ENCODE peak calls at places on chromosomes 7 and 10, in nine cellular contexts. A is IMR-90, Z is colonic mucosa, Y is astrocyte, O is sigmoid colon, H is A549, J is heart right ventricle, F is tibial artery, G is lung. B is an unnamed sample. For H3K9me3, the result is how much of the 10 kb centered on the place peaks cover.

GRCh38 chr7:44325181-44325671 is at the start of gene CAMK2B:
- DNase-seq in A (no peak), Z (no peak), Y (no peak), O (no peak), H (no peak), J (no peak), F (no peak), G (no peak), B (peak)

GRCh38 chr7:114481995-114482394 is 67.4 kb downstream of the FOXP2 start:
- DNase-seq in A (peak), Z (no peak), Y (peak), O (no peak), H (no peak), J (no peak), F (no peak), G (no peak), B (no peak)

GRCh38 chr10:121640276-121640675 is 42.0 kb upstream of the FGFR2 start:
- DNase-seq in A (no peak), Z (no peak), Y (no peak), O (no peak), H (no peak), J (no peak), F (no peak), G (no peak), B (no peak)

GRCh38 chr10:100982916-100983830 is 4.1 kb downstream of the MRPL43 start:
- DNase-seq in A (no peak), Z (no peak), Y (no peak), O (peak), H (no peak), J (peak), F (no peak), G (no peak), B (no peak)

GRCh38 chr10:71889388-71889987 is 38.4 kb upstream of the PSAP start:
- DNase-seq in A (no peak), Z (no peak), Y (no peak), O (no peak), H (no peak), J (no peak), F (no peak), G (no peak), B (no peak)

GRCh38 chr10:114432704-114433103 is 28.4 kb upstream of the AFAP1L2 start:
- DNase-seq in A (peak), Z (no peak), Y (no peak), O (no peak), H (no peak), J (no peak), F (no peak), G (no peak), B (no peak)

GRCh38 chr7:141389423-141389822 is 161.8 kb upstream of the AGK start:
- DNase-seq in A (no peak), Z (no peak), Y (no peak), O (no peak), H (no peak), J (no peak), F (no peak), G (no peak), B (no peak)

GRCh38 chr7:116524609-116525297 is at the start of gene CAV1:
- DNase-seq in A (peak), Z (peak), Y (peak), O (peak), H (peak), J (peak), F (peak), G (peak), B (peak)

GRCh38 chr10:110772454-110773025 is 99.2 kb upstream of the PDCD4 start:
- DNase-seq in A (no peak), Z (no peak), Y (no peak), O (no peak), H (no peak), J (no peak), F (no peak), G (no peak), B (no peak)

GRCh38 chr7:70189261-70189660 is 591.0 kb downstream of the AUTS2 start:
- DNase-seq in A (no peak), Z (no peak), Y (peak), O (no peak), H (no peak), J (no peak), F (no peak), G (no peak), B (peak)

GRCh38 chr7:45967591-45968157 is 46.6 kb upstream of the IGFBP3 start:
- DNase-seq in A (no peak), Z (no peak), Y (no peak), O (peak), H (no peak), J (no peak), F (no peak), G (no peak), B (no peak)

GRCh38 chr7:144398291-144398690 is 5.2 kb downstream of the NOBOX start:
- DNase-seq in A (no peak), Z (no peak), Y (no peak), O (no peak), H (no peak), J (no peak), F (no peak), G (no peak), B (no peak)

GRCh38 chr7:149141893-149142292 is 5.4 kb upstream of the ZNF398 start:
- DNase-seq in A (no peak), Z (no peak), Y (no peak), O (no peak), H (no peak), J (no peak), F (no peak), G (no peak), B (no peak)

GRCh38 chr7:123979876-123980275 is 53.0 kb downstream of the TMEM229A start:
- DNase-seq in A (no peak), Z (no peak), Y (peak), O (no peak), H (no peak), J (no peak), F (no peak), G (no peak), B (peak)

GRCh38 chr7:63031838-63032436 is 966.7 kb upstream of the ZNF722 start:
- DNase-seq in A (no peak), Z (no peak), Y (no peak), O (no peak), H (no peak), J (no peak), F (no peak), G (no peak), B (no peak)
- H3K9me3 ChIP-seq in A (under half), Z (under half), Y (under half), O (under half), H (under half), J (under half), F (under half), G (under half), B (under half)

DNA sequence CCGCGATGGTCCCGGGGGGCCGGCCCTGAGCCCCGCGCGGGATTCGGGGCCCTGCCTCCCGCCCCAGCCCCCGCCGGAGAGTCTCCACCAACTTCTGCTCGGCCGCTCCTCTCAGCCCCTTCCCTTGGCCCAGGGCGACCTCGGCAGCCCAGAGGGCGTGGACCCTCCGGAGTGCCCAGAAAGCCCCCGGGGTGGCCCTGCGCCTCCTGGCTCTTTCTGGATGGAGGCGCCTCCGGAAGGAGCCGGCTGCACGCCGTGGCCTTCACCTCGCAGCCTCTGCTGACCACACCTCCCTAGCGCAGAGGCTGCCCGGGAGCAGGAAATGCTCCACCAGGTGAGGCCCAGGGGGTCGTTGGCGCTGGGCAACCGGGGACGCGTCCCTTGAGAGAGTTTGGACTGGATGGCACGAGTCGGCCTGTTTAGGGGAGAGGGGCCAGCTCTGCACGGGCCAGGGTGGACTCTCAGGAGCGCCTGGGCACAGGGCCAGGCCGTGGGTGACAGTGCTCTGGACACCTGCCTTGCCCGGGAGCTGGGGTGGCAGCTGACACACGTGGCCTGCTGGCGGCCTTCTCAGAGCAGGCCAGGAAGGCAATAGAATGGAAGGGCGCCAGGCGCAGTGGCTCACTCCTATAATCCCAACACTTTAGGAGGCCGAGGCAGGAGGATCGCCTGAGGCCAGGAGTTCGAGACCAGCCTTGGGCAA is 594 bp downstream of the ZNF853 start:
- DNase-seq in A (no peak), Z (no peak), Y (no peak), O (no peak), H (no peak), J (no peak), F (no peak), G (no peak), B (peak)
- H3K4me3 ChIP-seq in A (peak), Z (peak), Y (peak), O (peak), H (peak), J (peak), F (peak), G (peak), B (peak)

DNA sequence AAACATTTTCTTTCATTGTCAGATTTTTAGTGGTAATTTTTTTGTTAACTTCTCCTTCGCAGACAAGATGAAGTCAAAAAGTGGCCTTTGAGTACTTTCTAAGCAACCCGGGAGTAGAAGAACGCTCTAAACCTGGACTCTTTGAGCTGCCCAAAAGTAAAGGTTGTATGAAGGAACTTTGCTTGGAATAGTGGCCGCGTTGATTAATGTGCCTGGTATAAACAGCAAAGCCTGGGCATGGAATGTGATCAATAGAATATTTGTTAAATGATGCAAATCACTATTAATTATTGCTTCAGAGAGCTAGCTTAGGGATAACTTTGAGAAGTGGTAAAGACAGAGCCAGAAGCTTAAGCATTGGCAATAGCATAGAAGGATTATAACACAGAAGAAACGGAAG is 475.1 kb upstream of the ANKRD30A start:
- DNase-seq in A (no peak), Z (no peak), Y (no peak), O (no peak), H (no peak), J (no peak), F (no peak), G (no peak), B (no peak)
- H3K9me3 ChIP-seq in A (under half), Z (under half), Y (under half), O (under half), H (under half), J (under half), F (under half), G (under half), B (under half)

GRCh38 chr7:159145544-159145891 is 851 bp upstream of the VIPR2 start:
- DNase-seq in A (no peak), Z (no peak), Y (no peak), O (no peak), H (no peak), J (no peak), F (no peak), G (no peak), B (no peak)

GRCh38 chr7:159142730-159143129 is 1.9 kb downstream of the VIPR2 start:
- DNase-seq in A (no peak), Z (no peak), Y (no peak), O (no peak), H (no peak), J (no peak), F (no peak), G (no peak), B (no peak)

GRCh38 chr7:159144756-159145543 is at the start of gene VIPR2:
- DNase-seq in A (no peak), Z (no peak), Y (no peak), O (peak), H (no peak), J (no peak), F (no peak), G (no peak), B (no peak)

GRCh38 chr7:159142204-159142603 is 2.5 kb downstream of the VIPR2 start:
- DNase-seq in A (no peak), Z (no peak), Y (no peak), O (no peak), H (no peak), J (no peak), F (no peak), G (no peak), B (no peak)

DNA sequence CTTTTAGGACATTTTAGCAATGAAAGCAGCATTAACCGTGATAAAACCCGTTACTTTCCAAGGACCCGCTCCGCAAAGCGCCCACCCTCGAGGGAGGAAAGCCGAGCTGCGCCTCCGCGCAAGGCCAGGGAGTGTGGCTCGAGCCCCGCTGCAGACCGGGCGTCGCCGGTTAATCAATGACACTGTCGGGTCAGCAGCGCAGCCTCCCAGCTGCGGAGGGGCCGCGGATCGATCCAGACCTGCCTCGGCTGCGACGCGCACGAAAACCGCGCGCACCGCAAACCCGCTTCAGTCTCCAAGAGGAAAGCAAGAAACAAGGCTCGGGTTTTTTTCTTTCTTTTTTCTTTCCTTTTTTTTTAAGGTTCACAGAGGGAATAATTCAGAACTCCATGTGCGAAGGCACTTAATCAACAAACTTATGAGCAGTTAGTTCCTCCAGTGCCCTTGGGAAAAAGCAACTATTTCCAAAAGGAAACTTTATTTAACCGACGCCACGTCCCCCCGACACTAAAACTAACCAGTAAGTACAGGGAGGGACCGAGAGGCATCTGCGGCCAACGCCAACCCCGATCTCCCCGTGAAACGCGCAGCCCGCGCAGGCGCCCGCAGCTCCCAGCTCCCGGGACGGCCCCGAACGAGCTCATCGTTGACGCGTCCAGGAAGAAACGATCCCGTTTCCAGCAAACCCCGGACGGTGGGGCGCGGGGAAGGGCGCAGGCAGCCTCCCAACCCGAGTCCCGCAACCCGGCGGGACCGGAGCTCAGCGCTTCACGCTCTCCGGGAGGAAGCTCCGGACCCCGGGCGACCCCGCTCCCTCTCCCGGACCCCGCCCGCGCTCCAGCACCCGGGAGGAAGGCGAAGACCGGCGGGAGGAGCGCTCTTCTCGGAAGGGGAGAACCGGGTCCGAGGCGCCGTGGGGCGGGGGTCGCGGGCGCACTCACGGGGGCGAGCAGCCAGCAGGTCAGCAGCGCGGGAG is 599 bp downstream of the VIPR2 start:
- DNase-seq in A (no peak), Z (no peak), Y (no peak), O (no peak), H (no peak), J (peak), F (no peak), G (no peak), B (peak)
- H3K4me3 ChIP-seq in A (no peak), Z (peak), Y (no peak), O (peak), H (peak), J (peak), F (peak), G (peak), B (peak)

GRCh38 chr10:29169021-29169420 is 119.8 kb upstream of the LYZL1 start:
- DNase-seq in A (no peak), Z (no peak), Y (no peak), O (no peak), H (no peak), J (no peak), F (no peak), G (no peak), B (no peak)
- H3K9me3 ChIP-seq in A (under half), Z (under half), Y (under half), O (under half), H (under half), J (under half), F (under half), G (under half), B (under half)

DNA sequence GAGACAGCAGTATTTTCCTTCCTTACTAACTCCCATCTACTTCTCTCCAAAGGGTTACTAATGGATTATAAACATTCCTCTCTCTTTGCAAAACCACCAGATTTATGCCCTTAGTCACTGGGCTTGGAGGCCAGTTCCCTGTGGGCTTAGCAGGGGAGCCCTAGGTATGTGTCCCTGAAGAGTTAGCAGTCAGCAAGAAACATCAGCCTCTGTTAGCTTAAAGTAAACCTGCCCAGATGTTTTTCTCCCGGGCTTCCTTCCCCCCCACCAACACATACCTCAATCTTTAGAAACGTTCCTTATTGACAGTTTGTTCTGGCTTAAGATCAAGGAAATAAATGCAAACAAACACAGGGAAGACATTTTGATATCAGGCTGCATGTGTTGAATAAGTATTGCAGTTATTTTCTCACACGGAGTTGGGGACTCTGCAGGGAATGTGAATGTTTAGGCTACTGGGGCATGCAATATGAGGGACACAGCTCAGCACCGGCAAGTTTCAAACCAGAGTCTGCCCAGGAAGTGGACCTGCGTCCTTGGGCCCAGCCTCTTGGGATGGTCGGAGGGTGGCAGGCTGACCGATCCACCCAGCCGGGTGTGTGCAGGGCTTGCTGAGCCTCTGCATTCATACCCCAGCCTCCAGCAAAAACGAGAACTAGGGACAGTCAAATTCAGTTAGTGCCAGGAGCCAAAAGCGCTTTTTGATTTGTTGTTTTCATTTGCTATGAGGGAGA is 252.0 kb upstream of the GRB10 start:
- DNase-seq in A (peak), Z (no peak), Y (peak), O (no peak), H (peak), J (no peak), F (no peak), G (no peak), B (peak)
- H3K4me3 ChIP-seq in A (no peak), Z (no peak), Y (peak), O (no peak), H (no peak), J (no peak), F (no peak), G (no peak), B (no peak)

GRCh38 chr10:36354633-36355032 is 712.5 kb upstream of the FZD8 start:
- DNase-seq in A (no peak), Z (no peak), Y (no peak), O (no peak), H (no peak), J (no peak), F (no peak), G (no peak), B (no peak)

GRCh38 chr10:36349445-36350063 is 707.5 kb upstream of the FZD8 start:
- DNase-seq in A (peak), Z (no peak), Y (peak), O (no peak), H (no peak), J (no peak), F (no peak), G (no peak), B (peak)

GRCh38 chr10:36345770-36346169 is 703.7 kb upstream of the FZD8 start:
- DNase-seq in A (peak), Z (no peak), Y (peak), O (no peak), H (no peak), J (no peak), F (no peak), G (no peak), B (no peak)

DNA sequence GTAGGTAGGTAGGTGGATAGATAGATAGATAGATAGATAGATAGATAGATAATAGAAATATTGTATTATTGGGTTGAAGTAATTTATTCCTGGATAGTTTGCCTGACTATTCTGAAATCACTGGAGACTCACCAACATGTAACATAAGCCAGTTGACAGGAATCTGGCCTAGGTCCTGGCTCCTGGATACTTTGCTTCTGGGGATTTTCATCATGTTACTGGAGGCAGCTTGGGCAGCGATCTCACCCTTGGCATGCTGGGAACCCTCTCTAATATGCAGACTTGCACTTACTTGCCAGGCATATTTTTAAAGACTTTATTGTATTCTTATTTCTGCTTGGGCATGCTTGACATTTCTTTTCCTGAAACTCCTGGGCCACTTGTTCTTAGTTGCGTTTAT is 709.1 kb upstream of the FZD8 start:
- DNase-seq in A (no peak), Z (no peak), Y (no peak), O (peak), H (no peak), J (no peak), F (no peak), G (no peak), B (peak)
- H3K9me3 ChIP-seq in A (under half), Z (under half), Y (under half), O (under half), H (under half), J (under half), F (under half), G (under half), B (under half)

GRCh38 chr7:118185163-118185860 is 1.3 kb downstream of the LSM8 start:
- DNase-seq in A (peak), Z (no peak), Y (peak), O (no peak), H (no peak), J (no peak), F (no peak), G (no peak), B (no peak)
- H3K4me3 ChIP-seq in A (peak), Z (peak), Y (peak), O (peak), H (peak), J (peak), F (peak), G (no peak), B (peak)

GRCh38 chr7:92010215-92010614 is 69.6 kb downstream of the AKAP9 start:
- DNase-seq in A (no peak), Z (no peak), Y (no peak), O (no peak), H (peak), J (no peak), F (no peak), G (no peak), B (no peak)
- H3K9me3 ChIP-seq in A (under half), Z (under half), Y (under half), O (under half), H (under half), J (under half), F (under half), G (under half), B (under half)